ENCODE peak calls at places on chromosomes 7 and 10, in nine cellular contexts. E is breast epithelium, B is mesenchymal stem cell, Y is K562, Q is lung, A is H1, J is IMR-90, D is gastrocnemius medialis, X is lower lobe of right lung. S is an unnamed sample. For H3K4me1, the result is how much of the 10 kb centered on the place peaks cover.

GRCh38 chr7:99362801-99363200 is 11.7 kb upstream of the ARPC1B start:
- DNase-seq in E (no peak), B (peak), Y (peak), Q (no peak), A (no peak), J (peak), D (no peak), X (no peak), S (no peak)

GRCh38 chr7:131425992-131426391 is 98.3 kb downstream of the MKLN1 start:
- DNase-seq in E (no peak), B (no peak), Y (no peak), Q (no peak), A (no peak), J (no peak), D (no peak), X (no peak), S (no peak)

GRCh38 chr7:99752354-99752753 is 17.4 kb upstream of the CYP3A7 start:
- DNase-seq in E (no peak), B (peak), Y (no peak), Q (no peak), A (no peak), J (peak), D (no peak), X (no peak), S (peak)

GRCh38 chr7:108301387-108301786 is 154.8 kb downstream of the NRCAM start:
- DNase-seq in E (no peak), B (no peak), Y (no peak), Q (no peak), A (no peak), J (no peak), D (no peak), X (no peak), S (no peak)

GRCh38 chr10:14698487-14699170 is 76.1 kb downstream of the FAM107B start:
- DNase-seq in E (no peak), B (peak), Y (no peak), Q (no peak), A (no peak), J (peak), D (no peak), X (no peak), S (no peak)

GRCh38 chr7:151607464-151607867 is 87.8 kb upstream of the RHEB start:
- DNase-seq in E (no peak), B (peak), Y (no peak), Q (no peak), A (no peak), J (peak), D (no peak), X (no peak), S (peak)

GRCh38 chr10:38032881-38033280 is 22.4 kb downstream of the ZNF33A start:
- DNase-seq in E (no peak), B (peak), Y (no peak), Q (no peak), A (no peak), J (no peak), D (no peak), X (no peak), S (no peak)

GRCh38 chr7:34675749-34676374 is 17.8 kb downstream of the NPSR1 start:
- DNase-seq in E (no peak), B (peak), Y (peak), Q (no peak), A (peak), J (no peak), D (no peak), X (no peak), S (no peak)

GRCh38 chr10:93590638-93591037 is 10.4 kb downstream of the RBP4 start:
- DNase-seq in E (no peak), B (no peak), Y (no peak), Q (no peak), A (no peak), J (no peak), D (no peak), X (no peak), S (no peak)

GRCh38 chr10:93593254-93593653 is 7.8 kb downstream of the RBP4 start:
- DNase-seq in E (no peak), B (no peak), Y (no peak), Q (no peak), A (no peak), J (no peak), D (no peak), X (no peak), S (no peak)

GRCh38 chr10:93593749-93594148 is 7.3 kb downstream of the RBP4 start:
- DNase-seq in E (no peak), B (no peak), Y (no peak), Q (no peak), A (no peak), J (no peak), D (no peak), X (no peak), S (no peak)

GRCh38 chr10:93591065-93591808 is 9.8 kb downstream of the RBP4 start:
- DNase-seq in E (no peak), B (no peak), Y (no peak), Q (no peak), A (no peak), J (no peak), D (no peak), X (peak), S (peak)

GRCh38 chr10:93589648-93590562 is 11.1 kb downstream of the RBP4 start:
- DNase-seq in E (no peak), B (no peak), Y (peak), Q (no peak), A (no peak), J (no peak), D (no peak), X (no peak), S (no peak)
- H3K4me3 ChIP-seq in E (no peak), B (no peak), Y (no peak), Q (no peak), A (no peak), J (no peak), D (no peak), X (no peak), S (no peak)

DNA sequence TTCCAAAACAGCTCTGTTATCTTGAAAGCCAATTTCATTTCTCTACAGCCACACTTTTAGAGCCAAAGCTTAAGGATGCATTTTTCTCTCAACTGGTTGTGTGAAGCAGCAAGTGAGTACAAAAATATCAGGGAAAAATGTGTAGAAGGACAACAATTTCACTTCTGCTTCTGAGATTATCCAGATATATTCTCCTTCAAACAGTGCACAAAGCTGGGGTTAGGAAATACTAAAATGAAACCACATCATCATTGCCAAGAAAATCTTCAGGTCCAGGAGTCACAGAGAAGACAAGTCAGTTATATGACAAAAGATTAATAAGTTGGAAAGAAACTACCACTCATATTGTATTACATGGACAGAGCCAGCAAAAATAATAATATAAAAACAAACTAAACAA is 16.2 kb downstream of the SGMS1 start:
- DNase-seq in E (no peak), B (no peak), Y (no peak), Q (no peak), A (no peak), J (no peak), D (no peak), X (no peak), S (no peak)
- H3K4me1 ChIP-seq in E (under half), B (under half), Y (half or more), Q (under half), A (under half), J (under half), D (half or more), X (half or more), S (under half)

DNA sequence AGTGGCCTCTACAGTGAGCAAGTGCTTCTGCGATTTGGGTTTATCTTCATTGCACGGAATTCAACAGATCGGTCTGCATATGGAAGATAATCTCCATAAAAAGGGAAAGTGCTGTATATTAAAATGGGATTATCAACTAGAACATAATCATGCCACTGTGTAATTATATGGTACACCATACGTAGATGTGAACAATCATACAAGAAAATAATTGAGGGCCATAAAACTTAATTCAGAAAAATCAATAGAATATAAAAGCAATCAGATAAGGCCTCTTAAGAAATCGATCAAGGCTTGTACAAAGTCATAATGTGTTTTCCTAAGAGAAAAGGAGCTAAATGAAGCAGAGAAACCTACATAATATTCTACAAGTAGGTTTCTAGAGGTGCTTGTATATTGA is 157.5 kb upstream of the MGMT start:
- DNase-seq in E (no peak), B (no peak), Y (no peak), Q (no peak), A (no peak), J (no peak), D (no peak), X (no peak), S (peak)
- H3K4me3 ChIP-seq in E (no peak), B (no peak), Y (no peak), Q (no peak), A (no peak), J (no peak), D (no peak), X (no peak), S (no peak)

DNA sequence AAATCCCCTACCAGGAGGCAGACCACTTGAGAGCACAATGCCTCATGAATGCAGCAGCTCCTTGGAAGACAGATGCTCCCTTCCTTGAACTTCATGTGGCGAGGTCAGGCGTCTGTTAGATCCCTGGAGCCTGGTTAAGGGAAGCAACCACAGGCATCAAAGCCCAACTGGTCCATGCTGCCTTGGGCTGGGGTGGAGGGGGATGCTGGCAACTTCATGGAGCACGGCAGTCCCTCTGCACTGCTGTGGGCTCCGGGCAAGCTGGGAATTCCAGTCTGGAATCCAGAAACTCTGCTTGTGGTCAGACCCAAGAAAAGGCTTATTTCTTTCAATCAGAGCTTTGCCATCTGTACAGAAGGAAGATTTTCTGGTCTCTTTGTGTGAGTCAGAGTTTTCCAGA is 130.4 kb downstream of the PFKFB3 start:
- DNase-seq in E (no peak), B (no peak), Y (no peak), Q (no peak), A (no peak), J (no peak), D (no peak), X (no peak), S (no peak)
- H3K4me1 ChIP-seq in E (under half), B (under half), Y (under half), Q (under half), A (under half), J (under half), D (under half), X (under half), S (under half)

DNA sequence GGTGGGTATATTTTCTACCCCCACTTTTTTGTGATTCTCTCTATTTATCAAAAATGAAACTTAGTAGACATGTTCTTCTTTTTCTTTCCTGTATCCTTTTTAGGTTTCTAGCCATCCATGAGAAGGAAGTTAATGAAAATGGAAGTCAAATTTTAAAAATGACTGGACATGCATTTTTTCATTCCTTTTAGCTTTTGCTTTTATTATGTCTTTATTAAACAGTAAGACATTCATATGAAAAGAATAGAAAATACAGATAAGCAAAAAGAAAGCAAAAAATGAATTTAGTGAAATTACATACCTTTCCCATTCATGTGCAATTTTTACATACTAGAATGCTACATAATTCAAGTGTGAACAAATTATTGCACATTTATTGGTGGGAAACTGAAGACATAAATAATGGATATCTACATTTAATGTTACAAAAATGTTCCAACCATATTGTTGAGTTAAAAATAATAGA is 88.7 kb downstream of the CPED1 start:
- DNase-seq in E (no peak), B (no peak), Y (no peak), Q (no peak), A (no peak), J (no peak), D (no peak), X (no peak), S (no peak)
- H3K4me3 ChIP-seq in E (no peak), B (peak), Y (peak), Q (no peak), A (no peak), J (peak), D (no peak), X (no peak), S (no peak)

GRCh38 chr10:132328738-132329137 is 3.3 kb upstream of the LRRC27 start:
- DNase-seq in E (no peak), B (no peak), Y (peak), Q (no peak), A (no peak), J (no peak), D (no peak), X (no peak), S (no peak)

GRCh38 chr10:132325969-132326889 is 5.8 kb upstream of the LRRC27 start:
- DNase-seq in E (no peak), B (no peak), Y (no peak), Q (no peak), A (no peak), J (no peak), D (no peak), X (no peak), S (no peak)

GRCh38 chr10:132326925-132327324 is 5.1 kb upstream of the LRRC27 start:
- DNase-seq in E (no peak), B (no peak), Y (no peak), Q (no peak), A (no peak), J (no peak), D (no peak), X (no peak), S (no peak)

GRCh38 chr10:132329565-132330485 is 2.2 kb upstream of the LRRC27 start:
- DNase-seq in E (no peak), B (peak), Y (peak), Q (no peak), A (no peak), J (peak), D (no peak), X (no peak), S (no peak)

GRCh38 chr10:132328130-132328529 is 3.9 kb upstream of the LRRC27 start:
- DNase-seq in E (no peak), B (no peak), Y (peak), Q (no peak), A (no peak), J (no peak), D (no peak), X (no peak), S (no peak)
- H3K4me1 ChIP-seq in E (under half), B (under half), Y (under half), Q (under half), A (under half), J (under half), D (under half), X (under half), S (under half)

DNA sequence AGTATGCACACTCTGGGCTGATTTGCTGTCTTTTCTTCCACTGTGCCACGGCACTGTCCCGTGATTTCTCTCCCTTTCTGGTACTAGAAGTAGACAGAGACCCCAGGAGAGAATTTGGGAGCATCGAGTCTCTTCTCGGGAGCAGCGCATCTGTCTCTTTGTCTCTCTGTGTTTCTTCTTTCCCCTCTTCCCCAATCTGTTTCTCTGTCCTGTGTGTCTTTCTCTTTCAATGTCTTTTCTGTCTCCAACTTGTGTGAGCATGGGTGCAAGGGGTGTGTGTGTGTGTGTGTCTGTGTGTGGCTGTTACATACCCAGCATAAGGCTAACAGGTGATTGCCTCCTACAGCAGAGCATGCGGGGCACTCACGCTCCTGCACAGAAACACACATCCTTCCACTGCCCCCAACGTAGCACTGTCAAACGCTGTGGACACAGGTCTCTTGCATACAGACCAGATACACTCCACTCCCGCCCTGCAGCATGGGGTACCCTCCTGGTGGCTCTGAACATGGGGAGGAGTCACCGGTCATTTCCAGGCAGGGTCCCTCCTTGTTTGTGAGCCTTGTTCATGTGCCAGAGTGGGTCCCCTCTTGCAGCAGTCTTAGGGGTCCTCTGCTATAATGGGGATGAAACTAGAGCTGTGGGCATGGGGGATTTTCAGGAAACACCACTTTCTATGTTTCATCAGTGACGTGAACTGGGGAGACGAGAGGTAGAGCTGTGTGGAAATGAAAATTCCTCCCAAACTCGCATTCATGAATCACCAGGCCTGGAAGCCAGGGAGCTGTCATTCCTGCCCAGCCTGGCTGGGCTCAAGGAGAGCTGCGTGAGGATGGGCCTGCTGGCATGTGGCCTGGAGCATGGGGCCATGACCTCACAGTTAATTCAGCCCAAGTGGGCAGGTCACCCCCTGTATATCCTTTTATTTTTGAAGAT is 955 bp downstream of the ADAMTS14 start:
- DNase-seq in E (no peak), B (peak), Y (peak), Q (no peak), A (no peak), J (peak), D (no peak), X (no peak), S (no peak)
- H3K4me3 ChIP-seq in E (peak), B (peak), Y (peak), Q (no peak), A (peak), J (peak), D (peak), X (peak), S (no peak)